ENCODE peak calls at places on chromosomes 16 and 17, in nine cellular contexts. N is A549, X is suprapubic skin, W is tibial nerve, U is sigmoid colon, Q is HepG2, M is transverse colon, J is stomach, C is upper lobe of left lung. E is an unnamed sample.

GRCh38 chr16:30628628-30629342 is 18.6 kb upstream of the ZNF689 start:
- DNase-seq in M (peak; percentile 93), Q (peak; percentile 81), J (peak; percentile 91), X (peak; percentile 91), W (peak; percentile 97), N (peak; percentile 86), U (peak; percentile 91), C (no peak), E (peak; percentile 88)

GRCh38 chr16:1745181-1745899 is 26.0 kb downstream of the NME3 start:
- DNase-seq in W (no peak), N (no peak), Q (no peak), X (no peak), U (no peak), J (no peak), M (no peak), C (peak; percentile 71), E (no peak)

GRCh38 chr17:41549596-41550039 is 21.5 kb upstream of the KRT19 start:
- DNase-seq in J (no peak), X (no peak), N (no peak), U (no peak), C (no peak), W (no peak), M (peak; percentile 78), Q (no peak), E (no peak)

GRCh38 chr16:27387724-27388123 is 14.2 kb upstream of the IL21R start:
- DNase-seq in X (no peak), M (no peak), W (no peak), C (no peak), Q (no peak), J (no peak), N (no peak), U (no peak), E (no peak)

GRCh38 chr17:19713462-19713861 is 2.9 kb downstream of the SLC47A2 start:
- DNase-seq in J (no peak), M (no peak), N (no peak), X (peak; percentile 40), Q (no peak), W (no peak), C (no peak), U (no peak), E (no peak)

GRCh38 chr17:31687505-31688126 is 171.4 kb downstream of the COPRS start:
- DNase-seq in M (no peak), W (no peak), U (no peak), X (no peak), N (no peak), C (no peak), J (no peak), Q (no peak), E (no peak)

GRCh38 chr16:5459863-5460262 is 362.3 kb upstream of the EEF2KMT start:
- DNase-seq in N (no peak), C (no peak), Q (no peak), W (no peak), U (no peak), X (no peak), J (no peak), M (no peak), E (no peak)

GRCh38 chr17:7129311-7129710 is 14.7 kb upstream of the ASGR2 start:
- DNase-seq in M (no peak), C (no peak), X (no peak), Q (no peak), U (no peak), N (no peak), J (no peak), W (no peak), E (no peak)

GRCh38 chr17:49013311-49014205 is 16.4 kb downstream of the IGF2BP1 start:
- DNase-seq in Q (no peak), J (no peak), W (no peak), C (peak; percentile 65), N (peak; percentile 54), U (no peak), X (no peak), M (no peak), E (no peak)

GRCh38 chr17:81868674-81869220 is 2.4 kb downstream of the ARHGDIA start:
- DNase-seq in J (no peak), N (peak; percentile 91), X (no peak), M (peak; percentile 43), C (peak; percentile 76), W (no peak), U (peak; percentile 84), Q (peak; percentile 59), E (peak; percentile 61)

GRCh38 chr17:70855401-70856054 is 686.2 kb downstream of the KCNJ2 start:
- DNase-seq in N (no peak), J (peak; percentile 26), U (no peak), Q (no peak), W (no peak), M (no peak), X (no peak), C (no peak), E (no peak)

GRCh38 chr17:64036198-64036922 is 15.9 kb upstream of the ICAM2 start:
- DNase-seq in Q (peak; percentile 25), J (no peak), N (peak; percentile 46), U (peak; percentile 42), M (no peak), C (no peak), W (no peak), X (peak; percentile 49), E (no peak)

GRCh38 chr17:19369846-19370492 is 7.4 kb upstream of the B9D1 start:
- DNase-seq in J (no peak), M (peak; percentile 43), U (peak; percentile 74), N (no peak), Q (no peak), X (peak; percentile 75), C (no peak), W (no peak), E (no peak)

GRCh38 chr17:3682033-3682432 is 13.4 kb downstream of the EMC6 start:
- DNase-seq in X (no peak), N (no peak), W (no peak), M (no peak), Q (no peak), C (peak; percentile 29), U (no peak), J (no peak), E (no peak)

GRCh38 chr16:16882766-16883165 is 503.8 kb downstream of the NPIPA7 start:
- DNase-seq in W (no peak), M (no peak), U (no peak), C (no peak), N (no peak), Q (no peak), J (no peak), X (no peak), E (no peak)

GRCh38 chr16:35506898-35507194 is 2047.4 kb downstream of the TP53TG3F start:
- DNase-seq in C (peak; percentile 71), X (no peak), M (no peak), J (no peak), U (no peak), W (no peak), Q (no peak), N (no peak), E (no peak)

GRCh38 chr17:13788385-13788784 is 186.7 kb upstream of the HS3ST3A1 start:
- DNase-seq in Q (no peak), U (no peak), M (no peak), X (no peak), N (no peak), C (no peak), J (no peak), W (no peak), E (no peak)
- TF ChIP-seq EP300 in Q (no peak), U (no peak), M (no peak), X (no peak), N (no peak), C (no peak), J (no peak), W (no peak), E (no peak)

GRCh38 chr16:50692644-50692998 is 785 bp upstream of the NOD2 start:
- DNase-seq in N (no peak), Q (no peak), M (no peak), U (no peak), C (no peak), X (no peak), W (no peak), J (no peak), E (no peak)
- TF ChIP-seq CTCF in N (no peak), Q (no peak), M (no peak), U (no peak), C (no peak), X (no peak), W (no peak), J (no peak), E (no peak)

GRCh38 chr16:11102523-11102898 is 153.5 kb downstream of the SOCS1 start:
- DNase-seq in M (no peak), N (no peak), U (no peak), J (no peak), C (no peak), W (no peak), Q (no peak), X (no peak), E (no peak)

GRCh38 chr16:11105038-11105903 is 150.7 kb downstream of the SOCS1 start:
- DNase-seq in X (no peak), W (peak; percentile 51), U (peak; percentile 79), N (peak; percentile 6), M (peak; percentile 41), Q (peak; percentile 90), C (no peak), J (no peak), E (no peak)

GRCh38 chr16:11101695-11102522 is 154.1 kb downstream of the SOCS1 start:
- DNase-seq in Q (peak; percentile 70), J (no peak), M (no peak), W (no peak), C (no peak), N (no peak), U (no peak), X (no peak), E (no peak)

GRCh38 chr16:11106726-11107125 is 149.3 kb downstream of the SOCS1 start:
- DNase-seq in W (no peak), X (no peak), U (no peak), M (no peak), J (no peak), N (no peak), C (no peak), Q (no peak), E (no peak)

GRCh38 chr16:11104168-11105037 is 151.6 kb downstream of the SOCS1 start:
- DNase-seq in J (no peak), M (no peak), W (no peak), N (no peak), X (no peak), U (no peak), C (no peak), Q (no peak), E (no peak)
- H3K4me1 ChIP-seq in J (peaks cover 76% of the 10 kb centered on the region), M (peaks cover 36% of the 10 kb centered on the region), W (peaks cover 22% of the 10 kb centered on the region), N (no peaks in the 10 kb centered on the region), X (peaks cover 43% of the 10 kb centered on the region), U (no peaks in the 10 kb centered on the region), C (peaks cover 72% of the 10 kb centered on the region), Q (peaks cover 40% of the 10 kb centered on the region), E (peaks cover 19% of the 10 kb centered on the region)

GRCh38 chr16:14289692-14290340 is 218.7 kb downstream of the MRTFB start:
- DNase-seq in Q (peak; percentile 66), C (no peak), N (peak; percentile 79), U (no peak), X (no peak), J (peak; percentile 21), W (no peak), M (no peak), E (no peak)

GRCh38 chr16:14286381-14287230 is 215.5 kb downstream of the MRTFB start:
- DNase-seq in N (no peak), Q (no peak), M (peak; percentile 22), U (no peak), C (no peak), W (no peak), X (peak; percentile 58), J (no peak), E (no peak)

GRCh38 chr16:14296663-14297062 is 225.5 kb downstream of the MRTFB start:
- DNase-seq in X (peak; percentile 28), Q (no peak), J (no peak), N (no peak), U (no peak), C (no peak), W (no peak), M (no peak), E (no peak)

GRCh38 chr16:14291941-14292825 is 221.1 kb downstream of the MRTFB start:
- DNase-seq in J (peak; percentile 11), N (no peak), M (no peak), Q (no peak), U (no peak), C (no peak), X (peak; percentile 56), W (no peak), E (peak; percentile 2)
- TF ChIP-seq EP300 in J (no peak), N (no peak), M (no peak), Q (no peak), U (no peak), C (no peak), X (no peak), W (no peak), E (no peak)

E was measured in ovary.